ENCODE peak calls at places on chromosomes 5 and 9, in eight cellular contexts. T, N, J, Q, O, I, P and V are unnamed samples.

GRCh38 chr9:110104201-110104845 is 103.6 kb downstream of the C9orf152 start:
- DNase-seq in T (no peak), N (no peak), J (no peak), Q (no peak), O (no peak), I (no peak), P (no peak), V (no peak)

GRCh38 chr9:20271723-20272122 is 350.6 kb downstream of the MLLT3 start:
- DNase-seq in T (no peak), N (no peak), J (no peak), Q (no peak), O (no peak), I (no peak), P (no peak), V (no peak)

GRCh38 chr5:174300941-174301761 is 255.6 kb downstream of the NSG2 start:
- DNase-seq in T (no peak), N (no peak), J (no peak), Q (peak), O (no peak), I (no peak), P (no peak), V (no peak)

GRCh38 chr5:107442452-107442851 is 228.3 kb downstream of the EFNA5 start:
- DNase-seq in T (no peak), N (no peak), J (no peak), Q (no peak), O (no peak), I (no peak), P (no peak), V (no peak)

GRCh38 chr9:109771796-109772525 is 8.0 kb upstream of the PALM2AKAP2 start:
- DNase-seq in T (no peak), N (no peak), J (no peak), Q (no peak), O (peak), I (peak), P (no peak), V (no peak)

GRCh38 chr5:88244686-88245085 is 24.0 kb downstream of the TMEM161B start:
- DNase-seq in T (no peak), N (no peak), J (no peak), Q (no peak), O (no peak), I (no peak), P (no peak), V (no peak)

GRCh38 chr5:17426104-17426739 is 71.8 kb upstream of the TAF11L2 start:
- DNase-seq in T (no peak), N (no peak), J (no peak), Q (no peak), O (no peak), I (no peak), P (no peak), V (no peak)

GRCh38 chr9:135526089-135526729 is 5.0 kb downstream of the LCN1 start:
- DNase-seq in T (peak), N (no peak), J (peak), Q (peak), O (peak), I (no peak), P (peak), V (no peak)

GRCh38 chr5:78829811-78830499 is 155.2 kb downstream of the ARSB start:
- DNase-seq in T (peak), N (no peak), J (peak), Q (peak), O (peak), I (peak), P (no peak), V (no peak)

GRCh38 chr5:19264821-19265220 is 723.2 kb downstream of the CDH18 start:
- DNase-seq in T (no peak), N (no peak), J (no peak), Q (no peak), O (no peak), I (no peak), P (no peak), V (no peak)

GRCh38 chr5:158026248-158027031 is 167.5 kb upstream of the CLINT1 start:
- DNase-seq in T (no peak), N (no peak), J (peak), Q (no peak), O (no peak), I (peak), P (no peak), V (no peak)

GRCh38 chr5:139488269-139488668 is 5.7 kb upstream of the STING1 start:
- DNase-seq in T (no peak), N (no peak), J (peak), Q (no peak), O (peak), I (peak), P (no peak), V (no peak)

GRCh38 chr5:136155769-136156168 is 23.1 kb downstream of the SMAD5 start:
- DNase-seq in T (no peak), N (no peak), J (no peak), Q (no peak), O (no peak), I (no peak), P (no peak), V (no peak)

GRCh38 chr9:138043411-138044345 is 166.1 kb downstream of the CACNA1B start:
- DNase-seq in T (peak), N (no peak), J (no peak), Q (peak), O (peak), I (no peak), P (peak), V (peak)

GRCh38 chr9:14661421-14662059 is 31.7 kb downstream of the ZDHHC21 start:
- DNase-seq in T (no peak), N (no peak), J (no peak), Q (no peak), O (no peak), I (no peak), P (no peak), V (no peak)

GRCh38 chr5:55063220-55063863 is 39.1 kb upstream of the GZMA start:
- DNase-seq in T (no peak), N (no peak), J (no peak), Q (no peak), O (no peak), I (no peak), P (no peak), V (no peak)

GRCh38 chr5:39024005-39024404 is 50.2 kb downstream of the RICTOR start:
- DNase-seq in T (no peak), N (no peak), J (no peak), Q (no peak), O (no peak), I (no peak), P (no peak), V (no peak)

GRCh38 chr9:80874276-80874675 is 815.1 kb downstream of the TLE1 start:
- DNase-seq in T (no peak), N (no peak), J (no peak), Q (no peak), O (no peak), I (no peak), P (no peak), V (no peak)

GRCh38 chr5:10527281-10527950 is 36.5 kb upstream of the ANKRD33B start:
- DNase-seq in T (no peak), N (no peak), J (no peak), Q (no peak), O (no peak), I (no peak), P (no peak), V (no peak)

GRCh38 chr5:11617080-11617479 is 287.2 kb downstream of the CTNND2 start:
- DNase-seq in T (no peak), N (no peak), J (no peak), Q (no peak), O (no peak), I (no peak), P (no peak), V (no peak)

GRCh38 chr5:11622785-11623184 is 281.5 kb downstream of the CTNND2 start:
- DNase-seq in T (no peak), N (no peak), J (no peak), Q (no peak), O (no peak), I (no peak), P (no peak), V (no peak)

GRCh38 chr5:11620172-11620571 is 284.1 kb downstream of the CTNND2 start:
- DNase-seq in T (no peak), N (no peak), J (no peak), Q (no peak), O (no peak), I (no peak), P (no peak), V (no peak)

DNA sequence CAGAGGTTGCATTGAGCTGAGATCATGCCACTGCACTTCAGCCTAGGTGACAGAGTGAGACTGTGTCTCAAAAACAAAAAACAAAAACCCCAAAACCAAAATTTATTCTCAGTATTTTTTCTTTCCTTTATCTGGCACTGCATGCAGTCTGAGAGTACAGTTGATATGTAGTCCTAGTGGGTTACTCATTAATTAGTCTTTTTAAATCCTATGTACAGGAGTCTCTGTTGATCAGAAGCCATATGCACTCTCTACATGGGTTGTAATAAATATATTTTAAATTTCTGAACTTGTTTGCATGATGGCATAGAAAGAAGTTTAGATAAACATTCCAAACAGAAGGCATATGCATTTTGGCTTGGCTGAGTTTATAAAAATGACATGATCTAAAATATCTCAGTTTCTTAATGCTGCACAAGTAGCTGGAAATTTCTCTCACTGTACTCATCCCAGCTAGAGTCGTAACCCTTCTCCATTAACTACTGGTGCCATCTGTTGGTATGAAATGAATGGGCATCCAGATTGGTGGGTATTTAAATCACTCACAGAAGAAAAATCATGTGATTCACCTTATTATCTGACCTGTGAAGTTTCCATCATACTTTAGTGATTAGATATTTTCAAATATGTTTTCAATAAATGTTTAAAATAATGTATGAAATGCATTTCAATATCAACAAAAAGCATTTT is 284.8 kb downstream of the CTNND2 start:
- DNase-seq in T (no peak), N (no peak), J (no peak), Q (no peak), O (no peak), I (peak), P (no peak), V (no peak)
- TF ChIP-seq CTCF in T (peak), N (no peak), J (no peak), Q (no peak), O (no peak), I (peak), P (peak), V (no peak)

DNA sequence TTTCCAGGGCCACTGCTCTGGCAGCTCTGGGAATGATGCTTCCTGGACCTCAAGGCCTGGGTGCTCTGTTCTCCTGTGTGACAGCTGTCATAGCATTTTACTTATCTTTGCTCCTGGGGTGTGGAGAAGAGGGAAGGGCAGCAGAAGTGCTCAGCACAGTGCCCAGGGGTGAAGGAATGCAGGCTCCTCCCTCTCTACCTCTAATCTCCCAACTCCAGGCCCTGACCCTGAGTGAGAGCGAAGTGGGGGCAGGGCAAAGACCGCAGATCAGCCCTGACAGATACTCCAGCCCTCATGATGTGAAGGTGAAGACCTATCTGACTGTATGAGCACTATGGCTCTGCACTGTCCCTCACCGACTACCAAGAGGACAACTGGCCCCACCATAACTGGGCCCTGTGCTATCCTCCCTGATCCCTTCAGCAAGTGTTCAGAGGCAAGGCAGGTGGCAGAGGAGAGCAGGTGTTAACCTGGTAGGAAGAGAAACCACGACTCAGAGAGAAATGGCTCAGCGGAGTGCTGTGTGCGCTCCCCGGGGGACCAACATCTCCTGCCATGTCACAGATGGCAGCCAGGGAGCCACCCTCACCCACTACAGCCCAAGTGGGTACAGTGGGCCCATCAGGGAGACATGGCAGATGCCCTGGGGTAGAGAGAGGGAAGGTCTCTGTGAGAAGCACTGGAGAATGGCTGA is 16.8 kb downstream of the ACSL6 start:
- DNase-seq in T (peak), N (no peak), J (no peak), Q (no peak), O (no peak), I (no peak), P (no peak), V (no peak)
- H3K4me3 ChIP-seq in T (no peak), N (no peak), J (no peak), Q (no peak), O (no peak), I (no peak), P (no peak), V (no peak)

GRCh38 chr9:130860458-130861316 is 25.6 kb downstream of the ABL1 start:
- DNase-seq in T (peak), N (peak), J (peak), Q (peak), O (peak), I (peak), P (peak), V (peak)
- TF ChIP-seq POLR2A in T (no peak), N (no peak), J (peak), Q (no peak), O (no peak), I (no peak), P (no peak), V (no peak)

DNA sequence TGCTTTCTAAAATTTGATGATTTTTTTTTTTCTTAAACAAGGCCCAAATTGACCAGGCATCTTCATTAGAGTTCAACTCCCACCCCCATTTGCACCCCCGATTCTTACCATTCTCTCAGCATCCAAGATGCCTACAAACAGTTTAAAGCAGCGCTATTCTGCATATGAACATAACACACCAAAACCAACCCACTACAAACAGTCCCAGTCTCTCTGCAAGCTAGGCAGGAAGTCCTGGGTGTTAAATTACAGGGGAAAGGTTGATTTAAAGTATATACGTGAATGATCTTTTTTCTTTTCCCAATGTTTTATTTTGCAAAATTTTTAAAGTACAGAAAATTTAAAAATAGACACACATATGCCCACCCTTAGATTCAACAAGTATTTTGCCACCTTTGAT is 127.0 kb downstream of the ADAMTS12 start:
- DNase-seq in T (no peak), N (no peak), J (no peak), Q (no peak), O (no peak), I (no peak), P (no peak), V (no peak)
- TF ChIP-seq CTCF in T (no peak), N (no peak), J (no peak), Q (no peak), O (no peak), I (no peak), P (no peak), V (no peak)

DNA sequence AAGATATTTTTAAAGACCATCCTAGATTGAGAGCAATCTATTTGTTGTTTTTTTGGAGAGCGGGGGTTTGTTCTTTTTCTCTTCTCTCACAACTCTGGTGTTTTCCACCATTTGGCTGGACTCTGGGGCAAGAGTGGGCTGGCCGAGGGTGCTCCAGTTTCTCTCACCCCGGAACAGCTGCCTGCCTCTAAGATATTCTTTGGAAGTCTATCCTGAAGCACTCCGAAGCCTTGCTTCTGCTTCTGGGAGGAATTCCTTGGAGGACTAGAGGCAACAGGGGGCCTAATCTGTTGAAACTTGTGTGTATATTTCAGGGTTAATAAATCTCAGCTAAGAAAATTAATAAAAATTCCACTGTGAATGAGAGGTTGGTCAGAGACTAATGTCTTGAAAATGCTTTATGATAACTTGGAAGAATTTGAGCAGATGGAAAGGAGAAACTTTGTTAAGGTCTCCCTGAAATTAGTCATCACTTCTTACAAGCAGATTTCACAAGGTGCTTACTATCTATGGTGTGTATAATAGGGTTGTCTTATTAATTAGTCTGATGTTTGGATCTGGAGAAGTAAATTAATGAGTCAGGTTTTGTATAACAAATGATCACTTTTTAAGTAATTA is 3.9 kb downstream of the MAN2A1 start:
- DNase-seq in T (no peak), N (no peak), J (no peak), Q (no peak), O (no peak), I (no peak), P (no peak), V (no peak)
- H3K4me3 ChIP-seq in T (no peak), N (no peak), J (peak), Q (no peak), O (no peak), I (no peak), P (no peak), V (no peak)

DNA sequence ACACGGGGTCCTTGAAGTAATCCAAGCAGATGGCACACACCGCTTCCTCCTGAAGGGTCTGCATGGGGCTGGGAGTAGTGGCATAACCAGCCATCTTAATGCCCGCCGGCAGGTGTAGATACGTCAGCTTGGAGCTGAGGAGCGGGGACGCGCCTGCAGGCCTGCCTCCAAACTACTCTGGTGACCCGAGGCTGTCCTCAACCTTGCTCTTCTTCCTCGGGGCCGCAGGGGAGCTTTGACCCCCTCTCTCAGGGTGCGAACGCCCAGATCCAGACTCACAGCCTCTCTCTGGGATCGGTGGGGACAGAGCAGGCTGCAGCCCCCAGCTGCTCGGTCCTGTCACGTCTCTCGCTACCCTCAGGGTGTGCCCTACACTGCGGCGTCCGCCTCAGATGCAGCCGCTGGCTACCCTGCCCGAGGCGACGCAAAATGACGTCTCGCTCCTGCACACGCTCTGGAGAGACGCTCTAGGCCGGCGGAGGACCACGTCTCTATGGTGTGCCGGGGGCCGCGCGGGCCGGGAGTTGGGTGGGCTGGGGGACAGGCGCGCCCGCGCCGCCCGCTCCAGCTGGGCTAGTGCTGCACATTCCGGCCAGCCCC is at the start of gene TRIM52:
- DNase-seq in T (peak), N (peak), J (peak), Q (peak), O (peak), I (peak), P (peak), V (peak)
- TF ChIP-seq POLR2A in T (peak), N (peak), J (peak), Q (peak), O (peak), I (peak), P (no peak), V (peak)

DNA sequence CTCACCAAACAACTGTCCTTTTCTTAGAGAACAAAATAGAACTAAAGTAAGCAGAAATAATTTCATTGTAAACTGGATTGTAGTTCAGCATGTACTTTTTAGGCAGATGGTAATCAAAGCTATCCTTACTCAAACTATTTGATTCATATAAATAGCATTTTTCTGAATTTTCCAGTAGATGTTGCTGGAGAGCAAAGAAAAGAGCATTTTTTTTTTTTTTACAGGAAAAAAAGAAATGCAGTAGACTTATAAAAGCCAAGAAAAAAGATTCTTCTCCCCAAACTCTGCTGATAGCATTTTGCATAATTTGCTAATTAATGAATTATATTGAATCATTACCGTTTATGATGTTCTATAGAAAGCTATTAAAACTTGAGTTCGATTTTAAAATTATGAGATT is 715.3 kb upstream of the WWC1 start:
- DNase-seq in T (no peak), N (no peak), J (no peak), Q (no peak), O (no peak), I (no peak), P (no peak), V (no peak)
- TF ChIP-seq CTCF in T (no peak), N (no peak), J (no peak), Q (no peak), O (no peak), I (no peak), P (no peak), V (no peak)

DNA sequence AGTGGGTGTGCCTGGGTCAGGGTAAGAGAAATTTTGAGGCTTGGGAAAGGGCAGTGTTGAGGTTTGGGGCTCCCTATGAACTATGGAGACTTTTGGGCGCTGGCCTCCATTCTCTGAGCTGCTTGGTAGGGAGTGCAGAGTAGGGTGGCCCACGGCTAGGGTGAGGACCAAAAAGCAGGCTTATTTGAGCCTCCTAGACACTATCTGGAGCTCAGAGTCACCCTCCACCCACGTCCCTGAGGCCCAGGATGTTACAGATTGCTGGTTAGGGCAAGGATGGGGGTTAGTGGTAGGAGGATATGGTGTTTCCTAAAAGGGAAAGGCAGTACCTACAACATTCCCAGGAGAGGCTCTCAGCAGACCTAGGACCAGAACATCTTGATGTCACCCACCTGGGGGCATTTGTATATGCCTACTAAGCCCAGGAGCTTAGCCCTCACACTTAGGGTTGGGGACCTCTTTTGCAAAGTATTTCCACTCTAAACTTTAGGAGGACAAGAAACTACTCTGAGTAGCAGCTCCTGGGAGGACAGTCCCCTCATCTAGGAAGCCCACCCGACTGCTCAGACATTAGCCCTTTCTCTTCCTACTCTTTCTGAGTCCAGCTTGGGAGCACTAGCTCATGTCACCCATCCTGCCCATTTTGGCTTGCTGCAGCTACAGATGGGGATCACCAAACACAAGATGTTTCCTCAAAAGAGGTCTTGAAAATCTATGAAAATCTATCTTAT is 2.3 kb downstream of the SHROOM1 start:
- DNase-seq in T (no peak), N (no peak), J (no peak), Q (no peak), O (no peak), I (no peak), P (no peak), V (no peak)
- H3K4me3 ChIP-seq in T (no peak), N (no peak), J (no peak), Q (no peak), O (no peak), I (no peak), P (peak), V (no peak)